ENCODE peak calls at places on chromosome 4, in six cellular contexts. V, X, H, A, W and P are unnamed samples.

GRCh38 chr4:14862881-14863280 is 139.4 kb upstream of the CPEB2 start:
- DNase-seq in V (no peak), X (peak; percentile 31), H (no peak), A (no peak), W (no peak), P (no peak)

GRCh38 chr4:30436394-30436793 is 283.8 kb upstream of the PCDH7 start:
- DNase-seq in V (no peak), X (no peak), H (no peak), A (no peak), W (no peak), P (no peak)

GRCh38 chr4:4521767-4522166 is 20.1 kb downstream of the STX18 start:
- DNase-seq in V (no peak), X (no peak), H (no peak), A (no peak), W (no peak), P (no peak)

GRCh38 chr4:98605216-98605615 is 53.2 kb downstream of the TSPAN5 start:
- DNase-seq in V (no peak), X (no peak), H (no peak), A (no peak), W (no peak), P (no peak)

GRCh38 chr4:182286035-182286434 is 42.8 kb downstream of the TENM3 start:
- DNase-seq in V (peak; percentile 25), X (no peak), H (no peak), A (peak; percentile 41), W (no peak), P (no peak)

GRCh38 chr4:38189445-38189844 is 229.2 kb downstream of the PTTG2 start:
- DNase-seq in V (peak; percentile 89), X (no peak), H (no peak), A (peak; percentile 92), W (no peak), P (no peak)

GRCh38 chr4:17613761-17614415 is 553 bp upstream of the MED28 start:
- DNase-seq in V (no peak), X (no peak), H (no peak), A (peak; percentile 70), W (peak; percentile 29), P (no peak)

GRCh38 chr4:182137343-182137742 is 105.9 kb upstream of the TENM3 start:
- DNase-seq in V (peak; percentile 44), X (no peak), H (no peak), A (no peak), W (no peak), P (no peak)

GRCh38 chr4:157300678-157301077 is 80.2 kb downstream of the GRIA2 start:
- DNase-seq in V (no peak), X (no peak), H (no peak), A (no peak), W (no peak), P (no peak)

GRCh38 chr4:188295899-188296298 is 156.7 kb downstream of the TRIML1 start:
- DNase-seq in V (no peak), X (no peak), H (no peak), A (peak; percentile 36), W (no peak), P (no peak)

GRCh38 chr4:109967798-109968520 is 55.3 kb downstream of the EGF start:
- DNase-seq in V (peak; percentile 63), X (no peak), H (no peak), A (peak; percentile 86), W (no peak), P (no peak)

GRCh38 chr4:2062808-2063524 is 3.8 kb downstream of the NAT8L start:
- DNase-seq in V (no peak), X (no peak), H (no peak), A (no peak), W (no peak), P (no peak)

GRCh38 chr4:6440506-6441201 is 31.8 kb downstream of the PPP2R2C start:
- DNase-seq in V (no peak), X (no peak), H (no peak), A (no peak), W (no peak), P (no peak)

GRCh38 chr4:108237693-108238092 is 69.0 kb upstream of the LEF1 start:
- DNase-seq in V (no peak), X (no peak), H (no peak), A (no peak), W (no peak), P (no peak)

GRCh38 chr4:24321151-24321550 is 263.2 kb downstream of the DHX15 start:
- DNase-seq in V (peak; percentile 81), X (no peak), H (no peak), A (no peak), W (no peak), P (no peak)

GRCh38 chr4:140255467-140255866 is 101.5 kb upstream of the MAML3 start:
- DNase-seq in V (no peak), X (no peak), H (no peak), A (no peak), W (no peak), P (no peak)

GRCh38 chr4:164221631-164222030 is 532.3 kb upstream of the SMIM31 start:
- DNase-seq in V (peak; percentile 28), X (no peak), H (no peak), A (peak; percentile 57), W (no peak), P (no peak)

GRCh38 chr4:102578819-102579218 is 77.7 kb downstream of the NFKB1 start:
- DNase-seq in V (peak; percentile 14), X (peak; percentile 86), H (no peak), A (no peak), W (no peak), P (no peak)

GRCh38 chr4:141132689-141133145 is 552 bp downstream of the RNF150 start:
- DNase-seq in V (peak; percentile 36), X (peak; percentile 46), H (no peak), A (no peak), W (peak; percentile 72), P (no peak)

GRCh38 chr4:108890491-108890890 is 127.6 kb upstream of the ETNPPL start:
- DNase-seq in V (no peak), X (no peak), H (no peak), A (no peak), W (no peak), P (no peak)

GRCh38 chr4:112378858-112379257 is 81.7 kb downstream of the ALPK1 start:
- DNase-seq in V (no peak), X (no peak), H (no peak), A (no peak), W (no peak), P (no peak)

GRCh38 chr4:126992910-126993309 is 639.8 kb upstream of the INTU start:
- DNase-seq in V (no peak), X (no peak), H (no peak), A (no peak), W (no peak), P (no peak)

GRCh38 chr4:7155611-7156071 is 36.7 kb upstream of the SORCS2 start:
- DNase-seq in V (no peak), X (peak; percentile 31), H (peak; percentile 71), A (peak; percentile 72), W (no peak), P (no peak)

GRCh38 chr4:152500798-152501434 is 35.0 kb downstream of the FBXW7 start:
- DNase-seq in V (peak; percentile 92), X (peak; percentile 37), H (no peak), A (peak; percentile 68), W (no peak), P (peak; percentile 74)

GRCh38 chr4:112910109-112910736 is 139.2 kb upstream of the ANK2 start:
- DNase-seq in V (peak; percentile 79), X (no peak), H (no peak), A (no peak), W (no peak), P (no peak)

GRCh38 chr4:184485279-184485678 is 10.9 kb upstream of the IRF2 start:
- DNase-seq in V (no peak), X (no peak), H (no peak), A (no peak), W (no peak), P (no peak)

GRCh38 chr4:185669288-185669687 is 134.0 kb upstream of the PDLIM3 start:
- DNase-seq in V (no peak), X (no peak), H (no peak), A (no peak), W (no peak), P (no peak)

GRCh38 chr4:107468812-107469211 is 251.2 kb downstream of the PAPSS1 start:
- DNase-seq in V (peak; percentile 18), X (no peak), H (no peak), A (no peak), W (no peak), P (no peak)

GRCh38 chr4:5050520-5050955 is 742 bp upstream of the STK32B start:
- DNase-seq in V (peak; percentile 76), X (peak; percentile 87), H (peak; percentile 69), A (peak; percentile 63), W (peak; percentile 81), P (peak; percentile 72)

GRCh38 chr4:88441696-88442095 is 15.2 kb upstream of the HERC5 start:
- DNase-seq in V (no peak), X (no peak), H (no peak), A (no peak), W (no peak), P (no peak)

GRCh38 chr4:39823193-39823592 is 125.3 kb downstream of the UBE2K start:
- DNase-seq in V (peak; percentile 39), X (no peak), H (no peak), A (no peak), W (no peak), P (peak; percentile 49)

DNA sequence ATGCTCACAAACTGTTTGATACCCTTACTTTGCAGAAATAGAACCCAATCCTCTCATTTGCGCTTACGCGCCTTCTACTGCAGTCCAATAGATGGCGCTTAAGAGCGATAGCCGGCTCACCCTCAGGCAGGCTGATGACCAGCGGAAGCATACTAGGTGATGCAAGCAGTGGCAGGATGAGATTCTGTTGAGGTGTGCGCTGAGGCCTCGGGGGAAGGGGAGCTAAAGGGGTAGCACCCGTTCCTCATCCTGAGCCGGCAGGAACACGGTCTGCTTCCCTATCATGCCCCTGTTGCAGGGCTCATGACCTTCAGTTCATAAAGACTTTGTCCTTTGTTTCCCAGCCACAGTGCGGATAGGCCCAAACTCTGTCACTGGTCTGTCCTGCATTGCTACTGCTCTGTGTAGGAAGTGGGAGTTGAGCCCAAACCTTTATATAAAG is 628.9 kb downstream of the TLL1 start:
- DNase-seq in V (no peak), X (peak; percentile 84), H (no peak), A (no peak), W (no peak), P (no peak)
- TF ChIP-seq CTCF in V (peak; percentile 52), X (peak; percentile 88), H (peak; percentile 27), A (peak; percentile 34), W (peak; percentile 76), P (no peak)

GRCh38 chr4:53653484-53654053 is 62.3 kb upstream of the LNX1 start:
- DNase-seq in V (peak; percentile 18), X (no peak), H (no peak), A (peak; percentile 12), W (no peak), P (no peak)
- TF ChIP-seq CTCF in V (no peak), X (no peak), H (no peak), A (peak; percentile 4), W (no peak), P (no peak)

DNA sequence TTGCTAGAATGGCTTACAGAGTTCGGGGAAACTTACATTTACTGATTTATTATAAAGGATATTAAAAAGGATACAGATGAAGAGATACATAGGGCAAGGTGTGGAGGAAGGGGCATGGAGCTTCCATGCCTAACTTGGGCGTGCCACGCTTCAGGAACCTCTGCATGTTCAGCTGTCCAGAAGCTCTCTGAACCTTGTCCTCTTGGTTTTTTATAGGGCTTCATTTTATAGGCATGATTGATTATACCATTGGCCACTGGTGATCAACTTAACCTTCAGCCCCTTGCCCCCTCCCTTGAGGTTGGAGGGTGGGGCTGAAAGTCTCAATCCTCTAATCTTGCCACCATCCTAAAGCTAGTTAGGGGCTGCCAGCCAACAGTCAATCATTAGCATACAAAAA is 10.7 kb downstream of the SMAD1 start:
- DNase-seq in V (no peak), X (no peak), H (no peak), A (no peak), W (no peak), P (no peak)
- TF ChIP-seq CTCF in V (no peak), X (no peak), H (no peak), A (no peak), W (no peak), P (no peak)

GRCh38 chr4:81084624-81085023 is 54.1 kb downstream of the BMP3 start:
- DNase-seq in V (no peak), X (no peak), H (no peak), A (no peak), W (no peak), P (no peak)
- TF ChIP-seq CTCF in V (no peak), X (no peak), H (no peak), A (no peak), W (no peak), P (no peak)